ENCODE peak calls at places on chromosomes 5 and 9, in four cellular contexts. L is hepatocyte; Y is CD8-positive, alpha-beta memory T cell; O is HCT116. D is an unnamed sample.

GRCh38 chr5:124660229-124661093 is 86.0 kb downstream of the ZNF608 start:
- DNase-seq in Y (no peak), O (no peak), L (no peak), D (no peak)

GRCh38 chr9:84617415-84617814 is 52.1 kb upstream of the NTRK2 start:
- DNase-seq in L (no peak), Y (no peak), O (no peak), D (no peak)

GRCh38 chr5:68745459-68745858 is 348.4 kb upstream of the SLC30A5 start:
- DNase-seq in Y (no peak), L (no peak), O (no peak), D (no peak)

GRCh38 chr5:13081116-13081515 is 863.4 kb downstream of the DNAH5 start:
- DNase-seq in L (no peak), Y (no peak), O (no peak), D (no peak)

GRCh38 chr9:111965566-111966019 is 69.0 kb downstream of the UGCG start:
- DNase-seq in L (peak; percentile 74), Y (no peak), O (peak; percentile 83), D (peak; percentile 96)

GRCh38 chr5:135069016-135069770 is 35.2 kb upstream of the PITX1 start:
- DNase-seq in L (no peak), Y (no peak), O (no peak), D (peak; percentile 73)

GRCh38 chr9:117074782-117075510 is 339.9 kb downstream of the ASTN2 start:
- DNase-seq in L (no peak), Y (no peak), O (no peak), D (no peak)

GRCh38 chr9:35579130-35579529 is 25.9 kb upstream of the TESK1 start:
- DNase-seq in L (no peak), O (no peak), Y (no peak), D (no peak)

GRCh38 chr9:78921341-78921740 is 624.4 kb downstream of the PSAT1 start:
- DNase-seq in O (no peak), Y (no peak), L (no peak), D (no peak)

GRCh38 chr9:98195671-98196070 is 3.2 kb upstream of the CORO2A start:
- DNase-seq in Y (no peak), O (no peak), L (no peak), D (no peak)

GRCh38 chr5:135007749-135008363 is 26.2 kb downstream of the PITX1 start:
- DNase-seq in O (no peak), Y (no peak), L (no peak), D (no peak)

GRCh38 chr9:105484226-105484625 is 36.4 kb downstream of the FSD1L start:
- DNase-seq in Y (no peak), O (no peak), L (peak; percentile 12), D (peak; percentile 62)

GRCh38 chr5:56206126-56206525 is 27.0 kb downstream of the ANKRD55 start:
- DNase-seq in L (no peak), Y (no peak), O (no peak), D (no peak)

GRCh38 chr5:154309361-154309725 is 118.8 kb downstream of the GALNT10 start:
- DNase-seq in L (no peak), O (no peak), Y (no peak), D (no peak)

GRCh38 chr5:141441571-141442170 is 11.4 kb downstream of the PCDHGA12 start:
- DNase-seq in O (no peak), Y (no peak), L (no peak), D (no peak)

GRCh38 chr5:320524-321232 is 836 bp upstream of the AHRR start:
- DNase-seq in Y (no peak), L (no peak), O (no peak), D (no peak)

GRCh38 chr5:317086-317811 is 4.3 kb upstream of the AHRR start:
- DNase-seq in Y (no peak), O (peak; percentile 52), L (peak; percentile 85), D (peak; percentile 60)

GRCh38 chr5:318341-318897 is 3.1 kb upstream of the AHRR start:
- DNase-seq in O (peak; percentile 48), Y (no peak), L (no peak), D (no peak)

GRCh38 chr5:321233-321725 is at the start of gene AHRR:
- DNase-seq in L (peak; percentile 86), O (no peak), Y (no peak), D (peak; percentile 67)

GRCh38 chr5:318931-319601 is 2.4 kb upstream of the AHRR start:
- DNase-seq in Y (no peak), O (no peak), L (no peak), D (no peak)
- H3K4me3 ChIP-seq in Y (no peak overlapping the region), O (no peak overlapping the region), L (no peak overlapping the region), D (no peak overlapping the region)

DNA sequence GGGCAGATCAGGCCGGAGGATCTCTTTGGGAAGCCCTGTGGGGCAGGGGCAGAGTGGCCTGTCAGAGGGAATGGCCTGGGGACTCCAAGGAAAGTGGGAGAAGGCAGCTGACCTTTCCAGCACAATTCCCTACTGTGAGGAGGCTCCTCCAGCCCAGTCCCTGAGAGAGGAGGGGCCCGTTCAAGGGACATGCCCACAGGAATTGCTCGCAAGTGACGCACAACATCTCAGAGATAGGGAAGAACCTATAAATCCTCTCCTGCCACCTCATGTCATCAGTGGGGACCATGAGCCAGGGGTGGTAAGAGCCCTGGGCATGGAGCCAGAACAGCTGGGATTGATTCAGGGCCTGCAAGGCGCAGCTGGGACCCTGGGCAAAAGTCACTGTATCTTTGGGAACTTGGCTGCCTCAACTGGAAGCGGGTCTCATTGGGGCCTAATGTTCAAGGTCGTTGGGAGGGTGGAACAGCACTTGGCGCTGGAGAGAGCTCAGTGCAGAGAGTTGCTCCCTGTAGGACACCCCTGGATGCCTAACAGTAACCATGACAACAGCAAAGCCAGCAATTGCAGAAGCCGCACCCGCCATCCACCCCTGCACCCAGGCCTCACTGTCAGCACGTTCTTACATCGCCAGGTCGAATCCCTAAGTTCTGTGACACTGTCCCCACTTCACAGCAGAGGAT is 41.3 kb upstream of the ORM1 start:
- DNase-seq in Y (no peak), O (no peak), L (peak; percentile 53), D (peak; percentile 20)
- H3K27ac ChIP-seq in Y (no peak overlapping the region), O (no peak overlapping the region), L (peak overlapping the region; percentile 79), D (no peak overlapping the region)

GRCh38 chr9:33159760-33160127 is 7.4 kb downstream of the B4GALT1 start:
- DNase-seq in Y (peak; percentile 79), L (no peak), O (no peak), D (peak; percentile 54)
- H3K4me1 ChIP-seq in Y (peaks cover 90% of the 10 kb centered on the region), L (peaks cover 80% of the 10 kb centered on the region), O (peaks cover 64% of the 10 kb centered on the region), D (peaks cover 53% of the 10 kb centered on the region)

DNA sequence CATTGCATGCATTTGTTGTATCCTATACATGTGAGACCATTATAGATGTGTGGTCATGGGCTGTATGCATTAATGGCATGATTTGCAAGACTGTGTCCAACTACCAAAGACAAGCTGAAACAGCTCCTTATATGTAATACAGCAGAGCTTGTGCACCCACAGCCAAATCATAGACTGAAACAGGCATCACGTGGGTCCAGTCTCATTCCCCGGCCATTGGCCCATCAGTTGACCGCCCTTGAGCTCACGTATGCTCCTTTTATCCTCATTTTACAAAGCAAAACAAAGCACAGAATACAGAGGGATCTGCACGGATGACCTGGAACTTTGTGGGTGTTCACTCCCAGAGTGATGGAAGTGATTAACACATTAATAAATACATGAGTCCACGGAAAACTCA is 109.1 kb downstream of the ROR2 start:
- DNase-seq in Y (no peak), O (no peak), L (no peak), D (no peak)
- H3K4me3 ChIP-seq in Y (no peak overlapping the region), O (no peak overlapping the region), L (no peak overlapping the region), D (no peak overlapping the region)

GRCh38 chr5:159440948-159441347 is 110.7 kb upstream of the IL12B start:
- DNase-seq in O (no peak), Y (no peak), L (no peak), D (no peak)
- H3K27ac ChIP-seq in O (no peak overlapping the region), Y (no peak overlapping the region), L (no peak overlapping the region), D (no peak overlapping the region)

GRCh38 chr9:136960938-136961275 is 8.8 kb downstream of the LCN12 start:
- DNase-seq in L (no peak), Y (no peak), O (no peak), D (no peak)

GRCh38 chr9:136962701-136963248 is 10.7 kb downstream of the LCN12 start:
- DNase-seq in Y (no peak), O (no peak), L (no peak), D (no peak)

GRCh38 chr9:136961279-136962065 is 9.4 kb downstream of the LCN12 start:
- DNase-seq in O (no peak), Y (no peak), L (no peak), D (no peak)

GRCh38 chr9:136963341-136963740 is 11.3 kb downstream of the LCN12 start:
- DNase-seq in L (no peak), Y (no peak), O (no peak), D (no peak)

DNA sequence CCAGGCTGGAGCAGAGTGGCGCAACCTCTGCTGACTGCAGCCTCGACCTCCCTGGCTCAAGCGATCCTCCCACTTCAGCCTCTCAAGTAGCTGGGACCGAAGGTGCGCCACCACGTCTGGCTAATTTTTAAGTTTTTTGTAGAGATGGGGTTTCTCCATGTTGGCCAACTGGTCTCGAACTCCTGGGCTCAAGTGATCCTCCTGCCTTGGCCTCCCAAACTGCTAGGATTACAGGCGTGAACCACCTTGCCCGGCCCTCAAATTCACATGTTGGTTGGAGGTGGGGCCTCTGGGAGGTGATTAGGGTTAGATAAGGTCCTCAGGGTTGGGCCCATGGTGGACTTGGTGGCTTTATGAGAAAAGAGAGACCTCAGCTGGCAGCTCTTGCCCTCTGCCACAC is 10.1 kb downstream of the LCN12 start:
- DNase-seq in Y (no peak), L (no peak), O (no peak), D (no peak)
- H3K4me1 ChIP-seq in Y (peaks cover 52% of the 10 kb centered on the region), L (no peaks in the 10 kb centered on the region), O (peaks cover 11% of the 10 kb centered on the region), D (peaks cover 2% of the 10 kb centered on the region)

GRCh38 chr5:160287378-160288051 is 24.8 kb downstream of the CCNJL start:
- DNase-seq in L (peak; percentile 47), O (no peak), Y (no peak), D (peak; percentile 53)
- H3K4me3 ChIP-seq in L (no peak overlapping the region), O (no peak overlapping the region), Y (no peak overlapping the region), D (no peak overlapping the region)

DNA sequence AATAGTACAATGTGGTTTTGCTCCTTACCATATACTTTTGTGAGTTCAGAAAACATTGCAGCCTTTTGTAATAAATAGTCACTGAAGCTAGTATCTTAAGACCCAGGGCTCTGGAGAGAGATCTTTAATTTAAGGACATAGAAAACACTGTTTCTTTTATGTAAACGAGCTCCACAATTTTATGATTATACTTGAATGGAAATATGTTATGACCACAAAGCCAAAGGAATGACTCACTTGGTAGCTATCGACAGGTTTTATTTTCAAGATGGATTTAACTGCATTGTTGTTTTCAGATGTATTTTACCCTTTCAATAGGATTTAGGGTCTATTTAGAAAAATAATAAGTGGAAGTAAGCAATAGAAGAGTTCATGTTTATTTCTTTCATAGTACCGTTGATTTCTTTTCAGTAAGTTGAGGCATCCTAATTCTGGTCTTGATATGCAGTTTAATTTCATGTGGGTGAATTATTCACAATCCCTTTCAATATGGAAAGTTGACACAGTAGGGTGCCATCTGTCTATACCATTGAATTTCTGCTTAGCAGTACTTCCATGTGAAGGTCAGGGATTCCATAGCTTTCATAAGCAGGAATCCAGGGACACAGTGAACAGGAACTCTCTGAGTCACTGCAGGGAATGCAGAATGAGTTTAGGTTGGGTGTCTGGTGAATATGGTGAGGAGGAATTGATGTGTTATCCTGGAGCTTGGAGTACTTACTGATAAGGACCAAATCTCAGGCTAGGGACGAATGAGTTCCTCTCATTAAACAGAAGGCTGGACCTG is 157.6 kb downstream of the CD180 start:
- DNase-seq in O (no peak), L (no peak), Y (no peak), D (no peak)
- H3K27ac ChIP-seq in O (no peak overlapping the region), L (peak overlapping the region; percentile 46), Y (no peak overlapping the region), D (no peak overlapping the region)